ENCODE peak calls at places on chromosomes 11 and 22, in ten cellular contexts. Z, C, W, H, B, F, N, P, D and Y are unnamed samples.

GRCh38 chr11:120023120-120023519 is 114.8 kb downstream of the TRIM29 start:
- DNase-seq in N (no peak), H (no peak), W (peak; percentile 62), B (no peak), Z (no peak), D (no peak), C (no peak), P (no peak), F (no peak), Y (no peak)

GRCh38 chr22:45475063-45475747 is 27.5 kb upstream of the FBLN1 start:
- DNase-seq in H (no peak), Z (no peak), C (no peak), F (no peak), B (no peak), P (no peak), W (no peak), D (no peak), N (no peak), Y (no peak)

GRCh38 chr11:39809833-39810232 is 1649.6 kb downstream of the LRRC4C start:
- DNase-seq in D (no peak), H (no peak), Z (no peak), F (no peak), N (no peak), B (no peak), P (no peak), C (no peak), W (no peak), Y (no peak)

GRCh38 chr11:66281001-66281400 is 3.0 kb downstream of the CNIH2 start:
- DNase-seq in B (no peak), Z (no peak), D (no peak), P (no peak), N (no peak), W (peak; percentile 34), C (no peak), F (no peak), H (no peak), Y (no peak)

GRCh38 chr11:1840780-1841480 is 2.1 kb downstream of the TNNI2 start:
- DNase-seq in D (no peak), H (no peak), C (no peak), P (no peak), Z (no peak), B (no peak), W (no peak), N (no peak), F (no peak), Y (peak; percentile 32)

GRCh38 chr22:19471572-19471971 is 7.4 kb downstream of the UFD1 start:
- DNase-seq in H (no peak), Z (no peak), N (no peak), B (no peak), C (no peak), P (no peak), F (no peak), W (no peak), D (no peak), Y (no peak)

GRCh38 chr11:122308286-122308685 is 192.3 kb upstream of the BLID start:
- DNase-seq in P (no peak), Z (no peak), B (no peak), F (no peak), N (no peak), H (no peak), W (no peak), D (no peak), C (no peak), Y (no peak)

GRCh38 chr11:122344281-122344680 is 228.3 kb upstream of the BLID start:
- DNase-seq in N (no peak), W (no peak), B (no peak), D (no peak), F (no peak), C (no peak), P (no peak), Z (no peak), H (peak; percentile 8), Y (no peak)

GRCh38 chr11:41955635-41956400 is 496.4 kb upstream of the LRRC4C start:
- DNase-seq in P (no peak), C (no peak), D (no peak), B (no peak), H (no peak), N (no peak), W (no peak), F (no peak), Z (no peak), Y (no peak)

GRCh38 chr11:41947392-41947791 is 487.9 kb upstream of the LRRC4C start:
- DNase-seq in N (no peak), W (peak; percentile 5), Z (no peak), B (no peak), C (no peak), H (no peak), P (no peak), D (no peak), F (no peak), Y (no peak)

GRCh38 chr11:41954034-41954433 is 494.6 kb upstream of the LRRC4C start:
- DNase-seq in H (no peak), D (no peak), B (no peak), Z (no peak), N (no peak), F (no peak), W (no peak), P (no peak), C (no peak), Y (no peak)

GRCh38 chr11:41950470-41951143 is 491.2 kb upstream of the LRRC4C start:
- DNase-seq in D (no peak), H (no peak), C (no peak), F (no peak), B (no peak), N (no peak), P (no peak), W (no peak), Z (no peak), Y (no peak)
- TF ChIP-seq POLR2AphosphoS5 in D (no peak), H (no peak), C (no peak), F (no peak), B (no peak), N (no peak), P (no peak), W (no peak), Z (no peak), Y (no peak)

DNA sequence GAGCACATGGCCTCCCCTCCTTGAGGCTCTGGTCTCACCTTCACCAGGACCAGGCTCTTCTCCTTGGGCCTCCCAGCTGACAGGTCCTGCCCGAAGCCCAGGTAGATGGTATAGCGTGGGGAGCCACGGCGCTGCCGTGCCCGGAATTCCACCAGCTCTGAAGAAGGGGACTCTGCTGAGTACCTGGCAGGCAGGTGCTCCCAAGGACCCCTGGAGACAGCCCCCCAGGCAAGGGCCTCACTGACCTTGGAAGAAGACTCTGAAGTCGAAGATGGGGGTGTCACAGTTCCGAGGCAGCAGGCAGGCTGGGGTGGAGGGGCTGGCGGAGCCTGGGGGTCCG is 2.8 kb downstream of the IRF7 start:
- DNase-seq in N (no peak), F (no peak), P (no peak), D (no peak), C (no peak), W (no peak), Z (no peak), H (no peak), B (no peak), Y (no peak)
- TF ChIP-seq POLR2AphosphoS5 in N (no peak), F (no peak), P (peak; percentile 5), D (no peak), C (no peak), W (no peak), Z (no peak), H (no peak), B (no peak), Y (no peak)

DNA sequence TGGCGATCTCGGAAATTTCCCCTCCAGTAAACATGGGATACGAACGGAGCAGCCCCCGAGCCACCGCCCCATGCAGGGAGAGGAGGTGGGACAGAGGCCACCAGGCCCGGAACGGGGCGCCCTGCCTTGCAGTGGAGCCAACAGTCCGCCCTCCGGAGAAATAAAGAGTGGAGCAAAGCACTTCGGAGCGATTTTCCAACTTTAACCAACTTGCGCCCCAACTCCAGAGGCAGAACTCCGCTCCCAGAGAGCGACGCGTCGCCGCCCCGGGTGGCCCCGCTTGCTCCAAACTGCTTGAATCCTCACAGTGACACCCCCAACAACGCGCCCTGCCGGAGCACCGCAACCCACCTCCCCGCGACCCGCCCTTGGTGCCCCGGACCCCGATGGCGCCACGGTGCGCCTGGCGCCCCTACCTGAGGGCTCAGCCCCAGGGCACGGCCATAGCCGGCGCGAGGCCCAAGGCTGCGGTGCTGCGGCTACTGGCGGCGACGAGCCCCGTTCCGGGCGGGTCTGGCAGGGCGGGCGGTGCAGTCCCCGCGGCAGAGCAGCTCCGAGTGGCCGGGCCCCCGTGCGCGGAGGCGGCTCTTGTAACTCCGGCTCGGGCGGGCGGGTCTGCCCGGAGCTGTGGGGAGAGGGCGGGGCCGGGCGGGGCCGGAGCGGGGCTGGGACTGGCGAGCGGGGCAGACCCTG is at the start of gene AHNAK:
- DNase-seq in F (no peak), Z (no peak), P (no peak), C (peak; percentile 93), D (peak; percentile 92), N (peak; percentile 94), W (peak; percentile 76), H (peak; percentile 56), B (no peak), Y (peak; percentile 86)
- TF ChIP-seq POLR2AphosphoS5 in F (peak; percentile 82), Z (no peak), P (peak; percentile 90), C (peak; percentile 87), D (peak; percentile 86), N (peak; percentile 92), W (no peak), H (peak; percentile 98), B (peak; percentile 52), Y (peak; percentile 34)

GRCh38 chr11:77035041-77035440 is 843 bp downstream of the B3GNT6 start:
- DNase-seq in F (peak; percentile 26), D (no peak), B (no peak), N (no peak), P (no peak), H (no peak), W (no peak), C (no peak), Z (no peak), Y (no peak)

GRCh38 chr11:77037057-77037456 is 2.9 kb downstream of the B3GNT6 start:
- DNase-seq in N (no peak), W (no peak), F (peak; percentile 75), P (no peak), B (no peak), C (no peak), H (no peak), Z (no peak), D (no peak), Y (no peak)

GRCh38 chr11:77038029-77038824 is 4.0 kb downstream of the B3GNT6 start:
- DNase-seq in F (peak; percentile 86), B (no peak), P (no peak), Z (no peak), C (no peak), W (no peak), H (no peak), D (no peak), N (no peak), Y (no peak)

GRCh38 chr11:77035580-77035979 is 1.4 kb downstream of the B3GNT6 start:
- DNase-seq in D (peak; percentile 72), B (no peak), H (no peak), P (no peak), Z (no peak), F (peak; percentile 53), C (no peak), W (no peak), N (no peak), Y (no peak)

DNA sequence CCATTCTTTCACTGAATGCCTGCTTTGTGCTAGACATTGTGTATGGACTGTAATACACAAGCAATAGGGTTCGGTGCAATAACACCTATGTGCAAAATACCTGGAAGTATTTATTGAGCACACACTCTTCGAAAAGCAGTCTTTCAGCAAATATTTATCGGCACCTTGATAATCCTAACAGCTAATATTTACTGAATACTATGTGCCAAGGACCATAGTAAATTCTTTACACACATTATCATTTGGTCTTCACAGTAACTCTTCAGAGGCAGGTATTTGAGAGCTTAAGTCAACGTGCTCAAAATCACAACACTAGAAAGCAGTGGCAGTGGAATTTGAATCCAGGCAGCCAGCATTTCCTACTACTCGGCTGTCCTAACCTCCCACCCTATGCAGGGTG is 2.2 kb downstream of the B3GNT6 start:
- DNase-seq in P (no peak), H (no peak), N (no peak), D (no peak), W (no peak), B (no peak), Z (no peak), C (no peak), F (no peak), Y (no peak)
- TF ChIP-seq POLR2AphosphoS5 in P (no peak), H (no peak), N (no peak), D (no peak), W (no peak), B (no peak), Z (no peak), C (no peak), F (no peak), Y (no peak)